ENCODE peak calls at places on chromosomes 12 and 14, in five cellular contexts. M is cardiac fibroblast, R is fibroblast of mammary gland, X is tibial artery, N is AG04450. Q is an unnamed sample.

GRCh38 chr12:132772551-132772950 is 10.9 kb upstream of the ANKLE2 start:
- DNase-seq in M (no peak), R (no peak), X (peak; percentile 46), N (no peak), Q (no peak)

GRCh38 chr14:105865904-105866840 is 339.8 kb downstream of the TMEM121 start:
- DNase-seq in M (no peak), R (no peak), X (peak; percentile 18), N (no peak), Q (no peak)

GRCh38 chr12:117178301-117178700 is 12.0 kb downstream of the FBXO21 start:
- DNase-seq in M (no peak), R (no peak), X (no peak), N (no peak), Q (no peak)

GRCh38 chr12:119180380-119181040 is 1.8 kb downstream of the HSPB8 start:
- DNase-seq in M (peak; percentile 72), R (peak; percentile 68), X (peak; percentile 77), N (no peak), Q (no peak)

GRCh38 chr14:99363616-99364290 is 91.8 kb upstream of the BCL11B start:
- DNase-seq in M (no peak), R (no peak), X (no peak), N (no peak), Q (no peak)

GRCh38 chr12:64352181-64352580 is 38.4 kb downstream of the C12orf56 start:
- DNase-seq in M (no peak), R (no peak), X (no peak), N (no peak), Q (peak; percentile 15)

GRCh38 chr12:57845478-57846284 is 848 bp downstream of the CTDSP2 start:
- DNase-seq in M (peak; percentile 52), R (no peak), X (peak; percentile 68), N (no peak), Q (peak; percentile 70)

GRCh38 chr12:108800591-108800990 is 56.8 kb downstream of the SSH1 start:
- DNase-seq in M (no peak), R (no peak), X (no peak), N (no peak), Q (no peak)

GRCh38 chr12:58087428-58088117 is 146.2 kb downstream of the ATP23 start:
- DNase-seq in M (no peak), R (no peak), X (no peak), N (no peak), Q (no peak)

GRCh38 chr12:7128681-7129593 is at the start of gene RBP5:
- DNase-seq in M (no peak), R (no peak), X (no peak), N (no peak), Q (no peak)

GRCh38 chr12:43114316-43114715 is 437.7 kb downstream of the ADAMTS20 start:
- DNase-seq in M (no peak), R (no peak), X (no peak), N (no peak), Q (no peak)

GRCh38 chr12:103881261-103881660 is 40.2 kb upstream of the NT5DC3 start:
- DNase-seq in M (no peak), R (no peak), X (no peak), N (no peak), Q (no peak)

GRCh38 chr12:131687346-131688125 is 23.4 kb upstream of the SFSWAP start:
- DNase-seq in M (no peak), R (no peak), X (no peak), N (no peak), Q (no peak)

DNA sequence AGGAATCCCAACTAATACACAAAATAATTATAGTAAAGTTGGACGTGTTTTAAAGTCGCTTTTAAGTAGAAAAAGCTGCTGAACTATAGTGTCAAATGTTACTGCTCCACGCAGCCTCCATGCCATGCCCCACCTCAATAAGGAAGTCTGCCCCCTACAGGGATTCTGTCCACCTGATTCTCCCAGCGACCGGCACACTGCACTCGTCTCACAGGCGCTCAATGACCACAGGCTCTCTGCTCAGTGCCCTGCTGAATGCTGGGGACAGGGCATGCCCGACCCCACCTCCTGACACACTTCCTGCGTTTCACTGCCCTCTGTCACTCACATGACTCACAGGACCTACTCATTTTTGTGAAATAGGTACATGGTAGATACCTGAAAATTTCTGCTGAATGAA is 48.9 kb downstream of the BDKRB1 start:
- DNase-seq in M (no peak), R (no peak), X (no peak), N (no peak), Q (no peak)
- TF ChIP-seq CTCF in M (no peak), R (no peak), X (no peak), N (peak; percentile 20), Q (peak; percentile 42)

GRCh38 chr12:106321139-106321850 is 18.8 kb downstream of the TCP11L2 start:
- DNase-seq in M (no peak), R (no peak), X (no peak), N (no peak), Q (no peak)

GRCh38 chr12:106323537-106323936 is 21.0 kb downstream of the TCP11L2 start:
- DNase-seq in M (no peak), R (no peak), X (no peak), N (no peak), Q (no peak)

GRCh38 chr12:106315523-106315922 is 13.0 kb downstream of the TCP11L2 start:
- DNase-seq in M (no peak), R (no peak), X (no peak), N (no peak), Q (no peak)

DNA sequence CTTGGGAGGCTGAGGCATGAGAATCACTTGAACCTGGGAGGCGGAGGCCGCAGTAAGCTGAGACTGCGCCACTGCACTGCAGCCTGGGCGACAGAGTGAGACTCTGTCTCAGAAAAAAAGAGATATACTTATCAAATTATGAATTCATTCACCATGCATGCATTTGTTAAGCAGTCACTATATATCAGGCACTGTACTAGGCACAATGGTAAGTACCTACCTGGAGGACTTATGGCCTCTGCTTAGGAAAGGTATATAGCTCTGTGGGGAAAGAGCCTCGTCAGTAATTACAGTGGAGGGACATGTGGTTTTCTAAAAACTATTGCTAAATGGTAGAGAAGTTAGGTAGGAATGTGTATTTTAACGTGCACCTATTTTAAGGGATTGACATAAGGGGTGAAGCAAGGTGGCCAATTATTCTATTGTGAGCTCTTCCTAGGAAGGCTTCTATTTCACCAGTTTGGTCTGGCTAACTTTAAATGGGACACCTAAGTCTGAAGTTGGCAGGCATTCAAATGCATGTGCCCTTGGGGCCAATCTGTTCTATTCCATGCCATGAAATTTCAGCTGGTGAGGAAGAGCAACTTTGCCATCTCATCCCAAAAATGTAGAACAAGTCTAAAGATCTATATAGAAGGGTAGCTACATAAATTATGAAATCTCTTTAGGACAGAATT is 15.0 kb downstream of the TCP11L2 start:
- DNase-seq in M (no peak), R (no peak), X (no peak), N (no peak), Q (no peak)
- H3K4me3 ChIP-seq in M (no peak overlapping the region), R (no peak overlapping the region), X (no peak overlapping the region), N (no peak overlapping the region), Q (no peak overlapping the region)

DNA sequence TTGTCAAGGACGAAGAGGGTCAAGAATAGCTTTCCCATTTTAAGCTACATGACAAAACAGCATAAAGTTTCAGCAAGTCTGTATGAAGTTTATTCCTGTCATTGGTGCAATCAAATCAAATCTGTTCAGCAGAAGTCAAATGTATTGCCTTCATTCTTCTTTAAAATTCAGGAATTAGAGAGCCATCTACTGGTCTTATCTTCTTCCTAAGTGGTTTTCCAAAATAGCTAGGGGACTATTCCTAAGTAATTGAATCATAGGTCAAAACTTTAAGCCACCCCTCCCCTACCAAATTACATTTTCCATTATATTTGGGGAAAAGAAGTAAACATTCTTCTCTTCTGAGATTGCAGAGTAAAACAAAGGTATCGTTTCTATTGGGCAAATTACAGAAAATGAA is 990.2 kb downstream of the GALC start:
- DNase-seq in M (no peak), R (peak; percentile 15), X (no peak), N (no peak), Q (peak; percentile 50)
- TF ChIP-seq CTCF in M (no peak), R (no peak), X (no peak), N (peak; percentile 38), Q (peak; percentile 54)

GRCh38 chr14:92458136-92458958 is 55.2 kb upstream of the RIN3 start:
- DNase-seq in M (no peak), R (no peak), X (no peak), N (no peak), Q (no peak)
- H3K4me3 ChIP-seq in M (no peak overlapping the region), R (no peak overlapping the region), X (no peak overlapping the region), N (no peak overlapping the region), Q (no peak overlapping the region)

DNA sequence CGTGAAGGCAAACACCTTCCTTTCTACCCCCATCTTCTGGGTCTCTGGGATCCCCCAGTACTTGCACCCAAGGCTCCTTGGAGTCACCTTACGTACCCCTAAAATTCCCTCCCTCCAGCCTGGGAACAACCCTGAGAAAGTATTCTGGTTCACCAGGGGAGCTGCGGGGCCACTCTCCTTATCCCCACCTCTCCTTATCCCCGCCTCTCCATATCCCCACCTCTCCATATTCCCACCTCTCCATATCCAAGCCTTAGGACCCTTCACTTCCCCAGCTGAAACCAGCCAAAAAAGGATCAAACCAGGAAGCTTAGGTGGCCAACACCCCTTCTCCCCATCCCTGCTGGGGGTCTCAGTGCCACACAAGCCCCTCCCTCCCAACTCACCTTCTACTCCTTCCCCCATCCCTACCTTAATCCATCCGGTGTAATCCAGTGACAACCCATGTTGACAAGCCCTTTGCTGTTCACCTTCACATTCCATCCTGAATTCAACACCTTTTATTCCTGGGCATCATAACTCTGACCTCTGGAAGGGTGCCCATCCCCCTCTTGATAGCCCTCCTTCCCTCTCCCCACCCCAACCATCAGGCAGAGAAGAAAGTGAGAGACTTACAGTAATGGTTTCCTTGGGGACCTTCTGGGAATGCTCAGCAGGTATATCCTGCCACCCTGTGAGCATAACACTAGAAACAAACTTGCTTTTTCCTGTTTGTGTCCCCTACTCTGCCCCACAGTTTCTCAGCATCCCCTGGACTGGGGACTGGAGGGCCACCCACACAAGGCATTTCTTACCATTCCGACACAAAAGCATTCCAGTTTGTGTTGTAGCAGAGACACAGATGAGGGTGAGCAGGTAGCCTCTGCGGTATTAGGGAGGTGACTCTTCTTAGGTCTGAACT is 1.6 kb upstream of the MSI1 start:
- DNase-seq in M (no peak), R (no peak), X (no peak), N (no peak), Q (no peak)
- TF ChIP-seq CTCF in M (no peak), R (no peak), X (no peak), N (no peak), Q (no peak)

GRCh38 chr12:95445884-95446482 is 28.0 kb upstream of the METAP2 start:
- DNase-seq in M (no peak), R (no peak), X (no peak), N (no peak), Q (no peak)
- H3K4me3 ChIP-seq in M (no peak overlapping the region), R (no peak overlapping the region), X (no peak overlapping the region), N (no peak overlapping the region), Q (no peak overlapping the region)